ENCODE peak calls at places on chromosomes 12 and 14, in six cellular contexts. K is amniotic stem cell, I is fibroblast of pulmonary artery, Z is mucosa of gallbladder, N is EL, F is lung. Q is an unnamed sample.

GRCh38 chr14:73606271-73606670 is 6.0 kb upstream of the ACOT6 start:
- DNase-seq in K (no peak), I (no peak), Z (no peak), N (no peak), F (no peak), Q (no peak)

GRCh38 chr14:44462372-44462771 is 44.7 kb downstream of the FSCB start:
- DNase-seq in K (no peak), I (no peak), Z (no peak), N (no peak), F (no peak), Q (no peak)

GRCh38 chr14:70666364-70666691 is 24.6 kb downstream of the TTC9 start:
- DNase-seq in K (no peak), I (no peak), Z (no peak), N (peak), F (no peak), Q (no peak)

GRCh38 chr14:35532783-35533356 is 1.1 kb upstream of the INSM2 start:
- DNase-seq in K (no peak), I (no peak), Z (no peak), N (no peak), F (no peak), Q (no peak)

GRCh38 chr12:46774011-46774633 is 51.7 kb downstream of the SLC38A4 start:
- DNase-seq in K (no peak), I (peak), Z (no peak), N (peak), F (no peak), Q (no peak)

GRCh38 chr12:6198556-6198955 is 1.6 kb upstream of the CD9 start:
- DNase-seq in K (no peak), I (no peak), Z (no peak), N (no peak), F (no peak), Q (no peak)

GRCh38 chr12:124831590-124831989 is 32.1 kb downstream of the SCARB1 start:
- DNase-seq in K (no peak), I (no peak), Z (peak), N (no peak), F (no peak), Q (no peak)

GRCh38 chr14:26841361-26841760 is 243.5 kb upstream of the NOVA1 start:
- DNase-seq in K (no peak), I (peak), Z (no peak), N (no peak), F (no peak), Q (no peak)

GRCh38 chr12:40691913-40692616 is at the start of gene CNTN1:
- DNase-seq in K (no peak), I (peak), Z (peak), N (peak), F (peak), Q (no peak)

GRCh38 chr14:22520235-22520634 is 68.8 kb downstream of the DAD1 start:
- DNase-seq in K (no peak), I (peak), Z (no peak), N (peak), F (no peak), Q (no peak)

GRCh38 chr14:64196668-64197411 is 97.3 kb downstream of the ESR2 start:
- DNase-seq in K (no peak), I (peak), Z (no peak), N (peak), F (peak), Q (peak)

GRCh38 chr12:117527480-117527857 is 166.0 kb upstream of the NOS1 start:
- DNase-seq in K (no peak), I (no peak), Z (no peak), N (no peak), F (no peak), Q (no peak)

GRCh38 chr14:100711493-100711892 is 15.2 kb upstream of the DLK1 start:
- DNase-seq in K (no peak), I (peak), Z (no peak), N (no peak), F (no peak), Q (no peak)

GRCh38 chr12:3624273-3624672 is 128.6 kb downstream of the CRACR2A start:
- DNase-seq in K (no peak), I (no peak), Z (no peak), N (no peak), F (no peak), Q (no peak)

GRCh38 chr14:72525087-72525909 is 368.6 kb downstream of the DPF3 start:
- DNase-seq in K (no peak), I (no peak), Z (no peak), N (peak), F (no peak), Q (no peak)

GRCh38 chr12:104649217-104649834 is 192.6 kb downstream of the CHST11 start:
- DNase-seq in K (no peak), I (no peak), Z (no peak), N (no peak), F (no peak), Q (no peak)

GRCh38 chr14:20458031-20458789 is 3.0 kb downstream of the PIP4P1 start:
- DNase-seq in K (no peak), I (no peak), Z (no peak), N (no peak), F (no peak), Q (no peak)

GRCh38 chr12:68157295-68157871 is 2.2 kb downstream of the IFNG start:
- DNase-seq in K (no peak), I (no peak), Z (no peak), N (no peak), F (no peak), Q (no peak)

GRCh38 chr12:55057466-55057865 is 37.7 kb downstream of the NEUROD4 start:
- DNase-seq in K (no peak), I (no peak), Z (no peak), N (peak), F (no peak), Q (no peak)

GRCh38 chr12:127108360-127109215 is 1158.4 kb upstream of the TMEM132C start:
- DNase-seq in K (peak), I (peak), Z (peak), N (peak), F (peak), Q (peak)

GRCh38 chr14:68771631-68772030 is 21.2 kb downstream of the ZFP36L1 start:
- DNase-seq in K (no peak), I (no peak), Z (no peak), N (no peak), F (no peak), Q (no peak)

GRCh38 chr14:55838529-55839052 is 258.6 kb downstream of the KTN1 start:
- DNase-seq in K (no peak), I (no peak), Z (no peak), N (no peak), F (no peak), Q (no peak)

GRCh38 chr12:48107252-48107613 is 1.4 kb upstream of the SENP1 start:
- DNase-seq in K (no peak), I (no peak), Z (no peak), N (no peak), F (no peak), Q (no peak)

GRCh38 chr12:1607940-1608782 is 13.8 kb upstream of the FBXL14 start:
- DNase-seq in K (no peak), I (no peak), Z (no peak), N (peak), F (no peak), Q (no peak)

GRCh38 chr12:65585648-65586420 is 238.4 kb upstream of the HMGA2 start:
- DNase-seq in K (no peak), I (no peak), Z (no peak), N (no peak), F (no peak), Q (no peak)

GRCh38 chr12:115916910-115917668 is 360.4 kb downstream of the MED13L start:
- DNase-seq in K (no peak), I (peak), Z (peak), N (peak), F (peak), Q (peak)

GRCh38 chr14:94098359-94098758 is 12.2 kb upstream of the IFI27 start:
- DNase-seq in K (no peak), I (no peak), Z (no peak), N (no peak), F (no peak), Q (no peak)

GRCh38 chr12:788288-788687 is 35.9 kb downstream of the WNK1 start:
- DNase-seq in K (no peak), I (no peak), Z (no peak), N (no peak), F (no peak), Q (no peak)